ENCODE peak calls at places on chromosome 7, in eight cellular contexts. D is H1, W is H54, U is HCT116, F is HepG2, C is transverse colon, V is A549, J is tibial nerve. I is an unnamed sample.

GRCh38 chr7:102319671-102320070 is 33.0 kb downstream of the SH2B2 start:
- DNase-seq in D (no peak), W (no peak), U (no peak), F (no peak), C (no peak), V (no peak), J (no peak), I (no peak)

GRCh38 chr7:113710310-113711106 is 208.3 kb downstream of the PPP1R3A start:
- DNase-seq in D (peak; percentile 59), W (peak; percentile 6), U (peak; percentile 85), F (peak; percentile 63), C (peak; percentile 20), V (peak; percentile 85), J (peak; percentile 55), I (peak; percentile 70)

GRCh38 chr7:94701555-94701973 is 45.6 kb upstream of the SGCE start:
- DNase-seq in D (peak; percentile 7), W (peak; percentile 19), U (peak; percentile 28), F (peak; percentile 99), C (no peak), V (peak; percentile 58), J (no peak), I (no peak)

GRCh38 chr7:132185150-132185549 is 391.1 kb downstream of the PLXNA4 start:
- DNase-seq in D (no peak), W (no peak), U (no peak), F (no peak), C (no peak), V (no peak), J (no peak), I (no peak)

GRCh38 chr7:90458104-90458503 is 11.3 kb upstream of the PTTG1IP2 start:
- DNase-seq in D (no peak), W (no peak), U (no peak), F (no peak), C (no peak), V (no peak), J (no peak), I (no peak)

GRCh38 chr7:130838738-130839137 is 104.7 kb upstream of the KLF14 start:
- DNase-seq in D (no peak), W (peak; percentile 15), U (peak; percentile 91), F (no peak), C (no peak), V (peak; percentile 65), J (no peak), I (no peak)

GRCh38 chr7:94540428-94540827 is 30.8 kb downstream of the CASD1 start:
- DNase-seq in D (no peak), W (no peak), U (no peak), F (no peak), C (no peak), V (no peak), J (no peak), I (no peak)

GRCh38 chr7:16136896-16137295 is 284.4 kb downstream of the CRPPA start:
- DNase-seq in D (no peak), W (no peak), U (no peak), F (no peak), C (no peak), V (no peak), J (no peak), I (no peak)

GRCh38 chr7:116672596-116673503 is 854 bp downstream of the MET start:
- DNase-seq in D (no peak), W (no peak), U (no peak), F (peak; percentile 9), C (peak; percentile 26), V (peak; percentile 48), J (peak; percentile 37), I (peak; percentile 13)

GRCh38 chr7:17234398-17235021 is 63.9 kb upstream of the AHR start:
- DNase-seq in D (no peak), W (peak; percentile 52), U (peak; percentile 77), F (peak; percentile 32), C (peak; percentile 14), V (peak; percentile 87), J (peak; percentile 40), I (peak; percentile 17)

GRCh38 chr7:128796325-128796724 is 4.6 kb downstream of the CCDC136 start:
- DNase-seq in D (no peak), W (peak; percentile 34), U (no peak), F (no peak), C (no peak), V (no peak), J (no peak), I (no peak)

GRCh38 chr7:149785402-149785801 is 12.0 kb upstream of the ZNF467 start:
- DNase-seq in D (no peak), W (no peak), U (no peak), F (no peak), C (no peak), V (no peak), J (no peak), I (no peak)

GRCh38 chr7:47819054-47819920 is 129.0 kb downstream of the PKD1L1 start:
- DNase-seq in D (no peak), W (peak; percentile 70), U (peak; percentile 34), F (peak; percentile 70), C (peak; percentile 71), V (peak; percentile 82), J (peak; percentile 91), I (peak; percentile 86)

GRCh38 chr7:33680682-33681081 is 224.7 kb upstream of the BMPER start:
- DNase-seq in D (no peak), W (no peak), U (no peak), F (no peak), C (no peak), V (no peak), J (no peak), I (no peak)

GRCh38 chr7:135774284-135774683 is 25.7 kb upstream of the FAM180A start:
- DNase-seq in D (no peak), W (no peak), U (no peak), F (peak; percentile 14), C (peak; percentile 20), V (peak; percentile 74), J (no peak), I (no peak)

GRCh38 chr7:55534262-55534915 is 37.9 kb downstream of the VOPP1 start:
- DNase-seq in D (no peak), W (peak; percentile 89), U (no peak), F (peak; percentile 30), C (peak; percentile 78), V (no peak), J (peak; percentile 19), I (peak; percentile 25)

GRCh38 chr7:107427462-107427861 is 42.4 kb upstream of the GPR22 start:
- DNase-seq in D (no peak), W (no peak), U (no peak), F (no peak), C (no peak), V (no peak), J (no peak), I (no peak)

GRCh38 chr7:37312608-37313007 is 136.1 kb downstream of the ELMO1 start:
- DNase-seq in D (no peak), W (no peak), U (no peak), F (no peak), C (no peak), V (no peak), J (no peak), I (no peak)

GRCh38 chr7:50304911-50305621 is 550 bp downstream of the IKZF1 start:
- DNase-seq in D (no peak), W (no peak), U (no peak), F (no peak), C (peak; percentile 70), V (no peak), J (no peak), I (no peak)

GRCh38 chr7:47153571-47153970 is 428.3 kb downstream of the TNS3 start:
- DNase-seq in D (peak; percentile 25), W (no peak), U (no peak), F (peak; percentile 13), C (no peak), V (no peak), J (no peak), I (peak; percentile 36)

GRCh38 chr7:47352394-47352968 is 229.4 kb downstream of the TNS3 start:
- DNase-seq in D (no peak), W (no peak), U (no peak), F (no peak), C (peak; percentile 6), V (no peak), J (no peak), I (no peak)

GRCh38 chr7:157009170-157009777 is 1.2 kb downstream of the MNX1 start:
- DNase-seq in D (no peak), W (no peak), U (no peak), F (peak; percentile 56), C (peak; percentile 67), V (peak; percentile 78), J (no peak), I (no peak)
- TF ChIP-seq POLR2A in D (no peak), W (no peak), U (no peak), F (peak; percentile 36), C (peak; percentile 82), V (peak; percentile 17), J (no peak), I (no peak)

GRCh38 chr7:151008511-151009323 is 15.6 kb downstream of the ATG9B start:
- DNase-seq in D (peak; percentile 75), W (no peak), U (peak; percentile 87), F (peak; percentile 47), C (peak; percentile 68), V (peak; percentile 50), J (no peak), I (peak; percentile 87)
- TF ChIP-seq POLR2A in D (no peak), W (peak; percentile 9), U (peak; percentile 83), F (no peak), C (no peak), V (no peak), J (no peak), I (no peak)

GRCh38 chr7:4610768-4611467 is 71.2 kb upstream of the FOXK1 start:
- DNase-seq in D (no peak), W (peak; percentile 82), U (peak; percentile 73), F (peak; percentile 74), C (peak; percentile 55), V (peak; percentile 82), J (peak; percentile 79), I (peak; percentile 58)
- TF ChIP-seq POLR2A in D (no peak), W (no peak), U (no peak), F (no peak), C (no peak), V (no peak), J (no peak), I (no peak)

DNA sequence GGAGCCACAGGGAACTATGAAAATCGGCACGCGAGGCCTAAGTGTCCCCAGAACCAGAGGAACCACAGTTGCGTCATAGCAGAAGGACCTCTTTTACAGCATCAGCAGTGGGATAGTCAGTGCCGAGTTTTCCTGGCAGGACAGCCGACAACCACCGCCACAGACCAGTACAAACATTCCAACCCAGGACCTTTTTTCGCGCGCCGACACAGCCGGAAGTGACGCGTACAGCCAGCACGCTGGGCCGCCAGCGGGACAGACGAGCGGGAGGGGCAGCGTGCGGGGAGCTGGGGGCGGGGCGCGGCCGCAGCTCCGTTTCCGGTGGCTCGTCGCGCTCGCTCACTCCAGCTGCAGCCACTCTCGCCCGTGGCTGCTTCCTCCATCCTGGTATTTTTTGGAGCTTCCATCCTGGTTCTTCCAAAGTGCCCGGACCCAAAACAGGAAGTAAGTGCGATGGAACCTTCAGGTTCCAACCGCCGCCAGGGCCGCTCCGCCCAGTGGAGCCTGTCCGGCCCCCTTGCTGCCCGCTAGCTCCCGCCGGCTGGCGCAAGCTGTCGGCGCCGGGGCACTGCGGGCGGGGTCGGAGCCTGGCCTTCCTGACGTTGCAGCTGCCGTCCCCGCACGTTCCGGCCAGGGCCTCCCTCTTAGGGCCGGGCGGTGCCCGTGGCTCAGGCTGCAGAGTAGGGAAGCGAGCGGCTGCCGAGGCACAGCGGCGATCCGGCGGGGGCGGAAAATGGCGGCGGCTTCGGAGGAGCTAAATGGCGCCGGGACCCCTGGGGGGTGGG is at the start of gene DMTF1:
- DNase-seq in D (peak; percentile 78), W (peak; percentile 84), U (peak; percentile 89), F (peak; percentile 93), C (peak; percentile 95), V (peak; percentile 95), J (peak; percentile 91), I (peak; percentile 96)
- TF ChIP-seq POLR2A in D (peak; percentile 94), W (peak; percentile 81), U (peak; percentile 76), F (peak; percentile 93), C (peak; percentile 91), V (peak; percentile 76), J (peak; percentile 78), I (peak; percentile 20)

GRCh38 chr7:140397784-140398750 is at the start of gene SLC37A3:
- DNase-seq in D (peak; percentile 49), W (peak; percentile 87), U (peak; percentile 49), F (peak; percentile 67), C (peak; percentile 92), V (peak; percentile 75), J (peak; percentile 81), I (peak; percentile 92)
- TF ChIP-seq POLR2A in D (peak; percentile 73), W (peak; percentile 94), U (peak; percentile 74), F (peak; percentile 84), C (peak; percentile 80), V (peak; percentile 87), J (peak; percentile 70), I (peak; percentile 37)

I was measured in testis.